ENCODE peak calls at places on chromosomes 12 and 14, in seven cellular contexts. Y is right atrium auricular region; B is SIG-M5; F is GM23248; X is NCI-H1105; M is stimulated activated CD8-positive, alpha-beta memory T cell treated with anti-CD3 and anti-CD28 coated beads, Interleukin-7, amount 100 ng/mL, for 1 hour; T is progenitor cell of endocrine pancreas. L is an unnamed sample.

GRCh38 chr12:32568241-32568640 is 110.9 kb upstream of the DNM1L start:
- DNase-seq in M (no peak), F (peak), T (no peak), X (no peak), B (no peak), Y (no peak), L (peak)

GRCh38 chr14:43411841-43412240 is 1095.2 kb downstream of the FSCB start:
- DNase-seq in M (no peak), F (no peak), X (no peak), T (no peak), Y (no peak), B (no peak), L (no peak)

GRCh38 chr14:91369628-91370445 is 47.8 kb downstream of the CCDC88C start:
- DNase-seq in X (no peak), Y (no peak), B (no peak), M (no peak), F (peak), T (no peak), L (no peak)

GRCh38 chr12:123946152-123946515 is 26.5 kb downstream of the CCDC92 start:
- DNase-seq in M (no peak), B (no peak), F (no peak), Y (no peak), T (no peak), X (no peak), L (no peak)

GRCh38 chr14:52694761-52695480 is 437 bp downstream of the ERO1A start:
- DNase-seq in M (peak), B (peak), F (peak), T (peak), Y (no peak), X (peak), L (peak)

GRCh38 chr14:56247495-56248087 is 129.4 kb downstream of the PELI2 start:
- DNase-seq in M (no peak), T (no peak), X (peak), F (peak), Y (no peak), B (no peak), L (no peak)

GRCh38 chr14:31932675-31933074 is 144.4 kb upstream of the ARHGAP5 start:
- DNase-seq in X (no peak), M (no peak), Y (no peak), T (no peak), F (no peak), B (no peak), L (no peak)

GRCh38 chr12:104282109-104282508 is 21.4 kb upstream of the EID3 start:
- DNase-seq in X (no peak), F (peak), M (no peak), Y (no peak), B (no peak), T (no peak), L (peak)

GRCh38 chr14:64786296-64787149 is 82.3 kb downstream of the PLEKHG3 start:
- DNase-seq in M (no peak), B (no peak), X (no peak), Y (no peak), T (no peak), F (peak), L (no peak)

GRCh38 chr12:48996794-48997718 is 2.1 kb downstream of the DDN start:
- DNase-seq in B (no peak), M (no peak), X (peak), F (peak), T (peak), Y (peak), L (peak)

GRCh38 chr12:78600541-78600940 is 264.0 kb upstream of the SYT1 start:
- DNase-seq in B (no peak), F (no peak), T (no peak), Y (no peak), M (no peak), X (no peak), L (no peak)

GRCh38 chr14:100221419-100222218 is 17.3 kb upstream of the YY1 start:
- DNase-seq in B (peak), Y (peak), X (no peak), T (peak), M (no peak), F (peak), L (no peak)